ENCODE peak calls at places on chromosome 9, in four cellular contexts. U is C1 segment of cervical spinal cord; D is ELR; V is activated naive CD8-positive, alpha-beta T cell treated with anti-CD3 and anti-CD28 coated beads, Interleukin-2, amount 50 U/mL, for 24 hours. Z is an unnamed sample.
A peak's percentile ranks its signal among the peaks of the same experiment; 100 is the strongest.

GRCh38 chr9:97562542-97562941 is 61.1 kb downstream of the TMOD1 start:
- DNase-seq in V (no peak), D (no peak), U (no peak), Z (no peak)

GRCh38 chr9:86637515-86637914 is 283.3 kb upstream of the TUT7 start:
- DNase-seq in U (peak; percentile 2), D (peak; percentile 28), V (peak; percentile 28), Z (peak; percentile 43)

GRCh38 chr9:8382266-8382665 is 582.7 kb upstream of the DMAC1 start:
- DNase-seq in V (no peak), U (no peak), D (no peak), Z (no peak)

GRCh38 chr9:88011005-88011766 is 36.9 kb upstream of the CDK20 start:
- DNase-seq in D (peak; percentile 40), U (no peak), V (no peak), Z (peak; percentile 35)

GRCh38 chr9:131396626-131397025 is 2.7 kb downstream of the PRRC2B start:
- DNase-seq in U (no peak), V (no peak), D (no peak), Z (no peak)

GRCh38 chr9:120153258-120153657 is 426.7 kb downstream of the CDK5RAP2 start:
- DNase-seq in D (no peak), U (no peak), V (no peak), Z (no peak)

GRCh38 chr9:4229252-4229651 is 70.6 kb downstream of the GLIS3 start:
- DNase-seq in D (no peak), U (no peak), V (no peak), Z (no peak)

GRCh38 chr9:13412323-13412722 is 132.8 kb upstream of the MPDZ start:
- DNase-seq in D (no peak), U (no peak), V (no peak), Z (peak; percentile 15)

GRCh38 chr9:87792831-87793288 is 66.9 kb downstream of the CTSL start:
- DNase-seq in V (peak; percentile 43), D (peak; percentile 98), U (no peak), Z (peak; percentile 99)

GRCh38 chr9:15873573-15874177 is 320.8 kb downstream of the CCDC171 start:
- DNase-seq in V (no peak), D (peak; percentile 79), U (peak; percentile 1), Z (peak; percentile 75)

GRCh38 chr9:2241461-2241874 is 226.3 kb downstream of the SMARCA2 start:
- DNase-seq in D (peak; percentile 52), V (no peak), U (no peak), Z (peak; percentile 61)

GRCh38 chr9:95725045-95725444 is 150.4 kb upstream of the ERCC6L2 start:
- DNase-seq in V (peak; percentile 40), U (no peak), D (no peak), Z (no peak)

GRCh38 chr9:36479086-36479485 is 79.0 kb upstream of the RNF38 start:
- DNase-seq in D (no peak), V (no peak), U (peak; percentile 37), Z (no peak)

GRCh38 chr9:98206754-98207153 is 14.3 kb upstream of the CORO2A start:
- DNase-seq in U (no peak), D (no peak), V (no peak), Z (no peak)

GRCh38 chr9:81052846-81053245 is 636.5 kb downstream of the TLE1 start:
- DNase-seq in D (peak; percentile 39), U (no peak), V (no peak), Z (peak; percentile 4)

GRCh38 chr9:105150991-105151685 is 93.3 kb upstream of the SLC44A1 start:
- DNase-seq in U (no peak), V (no peak), D (peak; percentile 79), Z (peak; percentile 68)

GRCh38 chr9:137314561-137315560 is 12.8 kb upstream of the NRARP start:
- DNase-seq in D (no peak), V (no peak), U (no peak), Z (no peak)

GRCh38 chr9:98234231-98234825 is 21.1 kb downstream of the TBC1D2 start:
- DNase-seq in D (no peak), U (no peak), V (no peak), Z (no peak)

GRCh38 chr9:127035423-127035822 is 87.0 kb downstream of the ANGPTL2 start:
- DNase-seq in V (no peak), D (no peak), U (no peak), Z (peak; percentile 54)

GRCh38 chr9:12817702-12818101 is 42.9 kb downstream of the LURAP1L start:
- DNase-seq in V (no peak), U (no peak), D (peak; percentile 58), Z (peak; percentile 32)

GRCh38 chr9:136054798-136055714 is 40.0 kb downstream of the NACC2 start:
- DNase-seq in U (no peak), D (no peak), V (no peak), Z (no peak)

GRCh38 chr9:9412241-9412640 is 1200.6 kb downstream of the PTPRD start:
- DNase-seq in D (no peak), V (no peak), U (no peak), Z (no peak)

Z was measured in GM23248.